ENCODE peak calls at places on chromosomes 12 and 14, in eight cellular contexts. One of them, this sample, is unnamed.

GRCh38 chr12:49674318-49674985 is 32.8 kb downstream of the FMNL3 start:
- DNase-seq in activated T-helper 1 cell treated with anti-CD3 and anti-CD28 coated beads, Interleukin-12 subunit alpha, Interleukin-12 subunit beta, Interleukin-2, Interleukin-4 antibody, amounts not matched to agents 30 ng/mL and 10 ng/mL and 1 ng/mL, durations not matched to agents 14 hours and 24 hours and 36 hours: no peak
- DNase-seq in T-helper 1 cell: no peak
- DNase-seq in NCI-H774: no peak
- DNase-seq in activated CD4-positive, alpha-beta T cell treated with anti-CD3 and anti-CD28 coated beads, Interleukin-2, amount 50 U/mL, for 1 hour: no peak
- DNase-seq in AG09319: no peak
- DNase-seq in cardiac septum: peak; percentile 73
- DNase-seq in progenitor cell of endocrine pancreas: no peak
- DNase-seq in this sample: no peak

GRCh38 chr14:85531141-85531593 is 1.2 kb downstream of the FLRT2 start:
- DNase-seq in activated T-helper 1 cell treated with anti-CD3 and anti-CD28 coated beads, Interleukin-12 subunit alpha, Interleukin-12 subunit beta, Interleukin-2, Interleukin-4 antibody, amounts not matched to agents 30 ng/mL and 10 ng/mL and 1 ng/mL, durations not matched to agents 14 hours and 24 hours and 36 hours: no peak
- DNase-seq in T-helper 1 cell: no peak
- DNase-seq in NCI-H774: no peak
- DNase-seq in activated CD4-positive, alpha-beta T cell treated with anti-CD3 and anti-CD28 coated beads, Interleukin-2, amount 50 U/mL, for 1 hour: no peak
- DNase-seq in AG09319: peak; percentile 75
- DNase-seq in cardiac septum: no peak
- DNase-seq in progenitor cell of endocrine pancreas: peak; percentile 27
- DNase-seq in this sample: peak; percentile 44

GRCh38 chr12:124456652-124457152 is 110.7 kb downstream of the NCOR2 start:
- DNase-seq in activated T-helper 1 cell treated with anti-CD3 and anti-CD28 coated beads, Interleukin-12 subunit alpha, Interleukin-12 subunit beta, Interleukin-2, Interleukin-4 antibody, amounts not matched to agents 30 ng/mL and 10 ng/mL and 1 ng/mL, durations not matched to agents 14 hours and 24 hours and 36 hours: no peak
- DNase-seq in T-helper 1 cell: peak; percentile 35
- DNase-seq in NCI-H774: no peak
- DNase-seq in activated CD4-positive, alpha-beta T cell treated with anti-CD3 and anti-CD28 coated beads, Interleukin-2, amount 50 U/mL, for 1 hour: no peak
- DNase-seq in AG09319: no peak
- DNase-seq in cardiac septum: no peak
- DNase-seq in progenitor cell of endocrine pancreas: no peak
- DNase-seq in this sample: no peak

GRCh38 chr12:32671930-32672785 is 6.9 kb upstream of the DNM1L start:
- DNase-seq in activated T-helper 1 cell treated with anti-CD3 and anti-CD28 coated beads, Interleukin-12 subunit alpha, Interleukin-12 subunit beta, Interleukin-2, Interleukin-4 antibody, amounts not matched to agents 30 ng/mL and 10 ng/mL and 1 ng/mL, durations not matched to agents 14 hours and 24 hours and 36 hours: peak; percentile 5
- DNase-seq in T-helper 1 cell: no peak
- DNase-seq in NCI-H774: peak; percentile 81
- DNase-seq in activated CD4-positive, alpha-beta T cell treated with anti-CD3 and anti-CD28 coated beads, Interleukin-2, amount 50 U/mL, for 1 hour: no peak
- DNase-seq in AG09319: peak; percentile 81
- DNase-seq in cardiac septum: no peak
- DNase-seq in progenitor cell of endocrine pancreas: no peak
- DNase-seq in this sample: peak; percentile 70

GRCh38 chr14:100408350-100409015 is 85.3 kb downstream of the SLC25A47 start:
- DNase-seq in activated T-helper 1 cell treated with anti-CD3 and anti-CD28 coated beads, Interleukin-12 subunit alpha, Interleukin-12 subunit beta, Interleukin-2, Interleukin-4 antibody, amounts not matched to agents 30 ng/mL and 10 ng/mL and 1 ng/mL, durations not matched to agents 14 hours and 24 hours and 36 hours: no peak
- DNase-seq in T-helper 1 cell: no peak
- DNase-seq in NCI-H774: no peak
- DNase-seq in activated CD4-positive, alpha-beta T cell treated with anti-CD3 and anti-CD28 coated beads, Interleukin-2, amount 50 U/mL, for 1 hour: no peak
- DNase-seq in AG09319: no peak
- DNase-seq in cardiac septum: no peak
- DNase-seq in progenitor cell of endocrine pancreas: no peak
- DNase-seq in this sample: peak; percentile 87

GRCh38 chr14:76966535-76966934 is 62.0 kb downstream of the IRF2BPL start:
- DNase-seq in activated T-helper 1 cell treated with anti-CD3 and anti-CD28 coated beads, Interleukin-12 subunit alpha, Interleukin-12 subunit beta, Interleukin-2, Interleukin-4 antibody, amounts not matched to agents 30 ng/mL and 10 ng/mL and 1 ng/mL, durations not matched to agents 14 hours and 24 hours and 36 hours: no peak
- DNase-seq in T-helper 1 cell: no peak
- DNase-seq in NCI-H774: no peak
- DNase-seq in activated CD4-positive, alpha-beta T cell treated with anti-CD3 and anti-CD28 coated beads, Interleukin-2, amount 50 U/mL, for 1 hour: no peak
- DNase-seq in AG09319: no peak
- DNase-seq in cardiac septum: no peak
- DNase-seq in progenitor cell of endocrine pancreas: no peak
- DNase-seq in this sample: no peak

GRCh38 chr12:96516472-96517417 is 27.4 kb downstream of the CFAP54 start:
- DNase-seq in activated T-helper 1 cell treated with anti-CD3 and anti-CD28 coated beads, Interleukin-12 subunit alpha, Interleukin-12 subunit beta, Interleukin-2, Interleukin-4 antibody, amounts not matched to agents 30 ng/mL and 10 ng/mL and 1 ng/mL, durations not matched to agents 14 hours and 24 hours and 36 hours: peak; percentile 71
- DNase-seq in T-helper 1 cell: peak; percentile 58
- DNase-seq in NCI-H774: peak; percentile 65
- DNase-seq in activated CD4-positive, alpha-beta T cell treated with anti-CD3 and anti-CD28 coated beads, Interleukin-2, amount 50 U/mL, for 1 hour: peak; percentile 90
- DNase-seq in AG09319: peak; percentile 60
- DNase-seq in cardiac septum: peak; percentile 85
- DNase-seq in progenitor cell of endocrine pancreas: peak; percentile 40
- DNase-seq in this sample: peak; percentile 73

GRCh38 chr14:54025661-54026060 is 69.0 kb upstream of the BMP4 start:
- DNase-seq in activated T-helper 1 cell treated with anti-CD3 and anti-CD28 coated beads, Interleukin-12 subunit alpha, Interleukin-12 subunit beta, Interleukin-2, Interleukin-4 antibody, amounts not matched to agents 30 ng/mL and 10 ng/mL and 1 ng/mL, durations not matched to agents 14 hours and 24 hours and 36 hours: no peak
- DNase-seq in T-helper 1 cell: no peak
- DNase-seq in NCI-H774: no peak
- DNase-seq in activated CD4-positive, alpha-beta T cell treated with anti-CD3 and anti-CD28 coated beads, Interleukin-2, amount 50 U/mL, for 1 hour: no peak
- DNase-seq in AG09319: no peak
- DNase-seq in cardiac septum: no peak
- DNase-seq in progenitor cell of endocrine pancreas: no peak
- DNase-seq in this sample: peak; percentile 23

GRCh38 chr12:47021298-47021697 is 58.1 kb upstream of the PCED1B start:
- DNase-seq in activated T-helper 1 cell treated with anti-CD3 and anti-CD28 coated beads, Interleukin-12 subunit alpha, Interleukin-12 subunit beta, Interleukin-2, Interleukin-4 antibody, amounts not matched to agents 30 ng/mL and 10 ng/mL and 1 ng/mL, durations not matched to agents 14 hours and 24 hours and 36 hours: no peak
- DNase-seq in T-helper 1 cell: no peak
- DNase-seq in NCI-H774: peak; percentile 71
- DNase-seq in activated CD4-positive, alpha-beta T cell treated with anti-CD3 and anti-CD28 coated beads, Interleukin-2, amount 50 U/mL, for 1 hour: no peak
- DNase-seq in AG09319: peak; percentile 54
- DNase-seq in cardiac septum: no peak
- DNase-seq in progenitor cell of endocrine pancreas: no peak
- DNase-seq in this sample: peak; percentile 77

GRCh38 chr12:76558684-76559276 is 791 bp downstream of the OSBPL8 start:
- DNase-seq in activated T-helper 1 cell treated with anti-CD3 and anti-CD28 coated beads, Interleukin-12 subunit alpha, Interleukin-12 subunit beta, Interleukin-2, Interleukin-4 antibody, amounts not matched to agents 30 ng/mL and 10 ng/mL and 1 ng/mL, durations not matched to agents 14 hours and 24 hours and 36 hours: peak; percentile 81
- DNase-seq in T-helper 1 cell: peak; percentile 71
- DNase-seq in NCI-H774: peak; percentile 2
- DNase-seq in activated CD4-positive, alpha-beta T cell treated with anti-CD3 and anti-CD28 coated beads, Interleukin-2, amount 50 U/mL, for 1 hour: peak; percentile 78
- DNase-seq in AG09319: no peak
- DNase-seq in cardiac septum: peak; percentile 89
- DNase-seq in progenitor cell of endocrine pancreas: peak; percentile 34
- DNase-seq in this sample: peak; percentile 53

GRCh38 chr12:19203539-19204506 is 74.3 kb downstream of the PLEKHA5 start:
- DNase-seq in activated T-helper 1 cell treated with anti-CD3 and anti-CD28 coated beads, Interleukin-12 subunit alpha, Interleukin-12 subunit beta, Interleukin-2, Interleukin-4 antibody, amounts not matched to agents 30 ng/mL and 10 ng/mL and 1 ng/mL, durations not matched to agents 14 hours and 24 hours and 36 hours: no peak
- DNase-seq in T-helper 1 cell: no peak
- DNase-seq in NCI-H774: no peak
- DNase-seq in activated CD4-positive, alpha-beta T cell treated with anti-CD3 and anti-CD28 coated beads, Interleukin-2, amount 50 U/mL, for 1 hour: no peak
- DNase-seq in AG09319: no peak
- DNase-seq in cardiac septum: no peak
- DNase-seq in progenitor cell of endocrine pancreas: no peak
- DNase-seq in this sample: no peak

GRCh38 chr12:45547822-45548221 is 181.7 kb upstream of the ARID2 start:
- DNase-seq in activated T-helper 1 cell treated with anti-CD3 and anti-CD28 coated beads, Interleukin-12 subunit alpha, Interleukin-12 subunit beta, Interleukin-2, Interleukin-4 antibody, amounts not matched to agents 30 ng/mL and 10 ng/mL and 1 ng/mL, durations not matched to agents 14 hours and 24 hours and 36 hours: no peak
- DNase-seq in T-helper 1 cell: no peak
- DNase-seq in NCI-H774: no peak
- DNase-seq in activated CD4-positive, alpha-beta T cell treated with anti-CD3 and anti-CD28 coated beads, Interleukin-2, amount 50 U/mL, for 1 hour: no peak
- DNase-seq in AG09319: no peak
- DNase-seq in cardiac septum: no peak
- DNase-seq in progenitor cell of endocrine pancreas: no peak
- DNase-seq in this sample: no peak

GRCh38 chr12:91276529-91276928 is 93.9 kb upstream of the DCN start:
- DNase-seq in activated T-helper 1 cell treated with anti-CD3 and anti-CD28 coated beads, Interleukin-12 subunit alpha, Interleukin-12 subunit beta, Interleukin-2, Interleukin-4 antibody, amounts not matched to agents 30 ng/mL and 10 ng/mL and 1 ng/mL, durations not matched to agents 14 hours and 24 hours and 36 hours: no peak
- DNase-seq in T-helper 1 cell: no peak
- DNase-seq in NCI-H774: no peak
- DNase-seq in activated CD4-positive, alpha-beta T cell treated with anti-CD3 and anti-CD28 coated beads, Interleukin-2, amount 50 U/mL, for 1 hour: no peak
- DNase-seq in AG09319: peak; percentile 7
- DNase-seq in cardiac septum: no peak
- DNase-seq in progenitor cell of endocrine pancreas: no peak
- DNase-seq in this sample: no peak

This sample was measured in Daoy.